ENCODE peak calls at places on chromosomes 2 and 18, in eight cellular contexts. Y is astrocyte of the spinal cord; I is SK-MEL-5; R is T-helper 22 cell; F is NCI-H1092; D is activated naive CD4-positive, alpha-beta T cell; E is fibroblast of pulmonary artery; S is NCI-H345. Z is an unnamed sample.

GRCh38 chr2:143375376-143375880 is 246.2 kb downstream of the ARHGAP15 start:
- DNase-seq in E (peak; percentile 27), S (no peak), F (no peak), Y (peak; percentile 12), R (no peak), I (no peak), D (no peak), Z (no peak)

GRCh38 chr2:217412721-217413120 is 552.9 kb upstream of the TNP1 start:
- DNase-seq in R (no peak), D (no peak), Y (no peak), S (no peak), I (no peak), F (no peak), E (peak; percentile 61), Z (no peak)

GRCh38 chr2:177422271-177422670 is 29.7 kb downstream of the AGPS start:
- DNase-seq in I (no peak), E (no peak), R (no peak), F (no peak), S (no peak), Y (peak; percentile 32), D (no peak), Z (no peak)

GRCh38 chr2:133287709-133288108 is 280.6 kb downstream of the NCKAP5 start:
- DNase-seq in Y (peak; percentile 36), S (no peak), R (no peak), F (no peak), I (no peak), D (no peak), E (peak; percentile 22), Z (no peak)

GRCh38 chr2:134231296-134231964 is 22.4 kb upstream of the MGAT5 start:
- DNase-seq in Y (no peak), I (no peak), S (no peak), F (no peak), R (no peak), E (peak; percentile 31), D (no peak), Z (no peak)

GRCh38 chr2:192195548-192196418 is 1.1 kb upstream of the TMEFF2 start:
- DNase-seq in D (no peak), I (no peak), R (no peak), E (peak; percentile 26), Y (peak; percentile 28), S (peak; percentile 47), F (peak; percentile 29), Z (no peak)

GRCh38 chr2:67565761-67566160 is 168.6 kb downstream of the ETAA1 start:
- DNase-seq in D (no peak), Y (peak; percentile 76), E (peak; percentile 97), I (no peak), R (no peak), S (no peak), F (no peak), Z (no peak)

GRCh38 chr18:76927216-76927725 is 104.9 kb downstream of the ZNF236 start:
- DNase-seq in S (no peak), D (no peak), Y (peak; percentile 10), R (no peak), I (no peak), F (no peak), E (no peak), Z (no peak)

GRCh38 chr2:54667726-54668650 is 55.5 kb upstream of the EML6 start:
- DNase-seq in Y (no peak), I (no peak), F (no peak), D (no peak), R (no peak), E (no peak), S (no peak), Z (no peak)

GRCh38 chr2:120669121-120669952 is 66.3 kb upstream of the GLI2 start:
- DNase-seq in Y (no peak), S (peak; percentile 81), F (peak; percentile 7), E (peak; percentile 73), D (no peak), R (no peak), I (no peak), Z (no peak)

GRCh38 chr2:226869371-226869770 is 33.5 kb downstream of the RHBDD1 start:
- DNase-seq in S (no peak), R (no peak), E (peak; percentile 8), D (no peak), Y (peak; percentile 35), I (peak; percentile 68), F (no peak), Z (peak; percentile 93)

GRCh38 chr2:223909048-223909741 is 35.9 kb downstream of the WDFY1 start:
- DNase-seq in E (no peak), S (no peak), I (no peak), F (no peak), Y (no peak), D (no peak), R (no peak), Z (no peak)

GRCh38 chr2:101064868-101065549 is 62.9 kb downstream of the RPL31 start:
- DNase-seq in F (no peak), I (peak; percentile 92), Y (peak; percentile 51), R (no peak), S (peak; percentile 74), E (peak; percentile 62), D (no peak), Z (peak; percentile 70)

GRCh38 chr18:30957086-30957485 is 85.5 kb downstream of the DSC3 start:
- DNase-seq in E (no peak), R (no peak), S (no peak), D (no peak), I (no peak), F (no peak), Y (peak; percentile 38), Z (no peak)

GRCh38 chr18:9568186-9568585 is 46.2 kb downstream of the PPP4R1 start:
- DNase-seq in Y (no peak), D (no peak), S (no peak), E (no peak), I (no peak), F (no peak), R (no peak), Z (no peak)

GRCh38 chr2:188701836-188702235 is 272.3 kb upstream of the COL3A1 start:
- DNase-seq in R (no peak), I (peak; percentile 35), S (no peak), E (peak; percentile 66), Y (peak; percentile 58), F (no peak), D (no peak), Z (peak; percentile 42)

GRCh38 chr2:72533767-72534166 is 292.1 kb downstream of the EXOC6B start:
- DNase-seq in I (no peak), D (no peak), F (no peak), E (peak; percentile 17), Y (peak; percentile 40), R (no peak), S (no peak), Z (no peak)

GRCh38 chr2:240165034-240165433 is 24.6 kb upstream of the OTOS start:
- DNase-seq in S (no peak), R (no peak), I (no peak), F (no peak), E (no peak), D (no peak), Y (no peak), Z (no peak)

GRCh38 chr2:23404426-23404825 is 19.4 kb downstream of the KLHL29 start:
- DNase-seq in E (peak; percentile 84), Y (peak; percentile 85), S (peak; percentile 66), I (peak; percentile 90), R (no peak), F (peak; percentile 57), D (no peak), Z (peak; percentile 85)

GRCh38 chr2:238426568-238427434 is at the start of gene ASB1:
- DNase-seq in E (peak; percentile 86), F (peak; percentile 56), Y (peak; percentile 90), D (peak; percentile 63), I (peak; percentile 73), S (peak; percentile 88), R (peak; percentile 62), Z (peak; percentile 78)

GRCh38 chr2:102806250-102806837 is 44.5 kb downstream of the TMEM182 start:
- DNase-seq in E (peak; percentile 79), R (no peak), S (peak; percentile 48), F (peak; percentile 7), I (peak; percentile 89), D (no peak), Y (peak; percentile 70), Z (peak; percentile 80)